ENCODE peak calls at places on chromosomes 5 and 9, in nine cellular contexts. One of them, this sample, is unnamed.

GRCh38 chr5:147613359-147613758 is 103.5 kb upstream of the DPYSL3 start:
- DNase-seq in stimulated activated CD4-positive, alpha-beta T cell treated with anti-CD3 and anti-CD28 coated beads, TNF-alpha, amount 100 ng/mL, for 1 hour: no peak
- DNase-seq in activated effector memory CD4-positive, alpha-beta T cell treated with Interleukin-2 at 50 U/mL for 16 hours: no peak
- DNase-seq in occipital lobe: no peak
- DNase-seq in T-helper 2 cell: no peak
- DNase-seq in natural killer cell: no peak
- DNase-seq in activated T-helper 1 cell treated with anti-CD3 and anti-CD28 coated beads, Interleukin-2, amount 50 U/mL, for 16 hours: no peak
- DNase-seq in aorta: no peak
- DNase-seq in progenitor cell of endocrine pancreas: no peak
- DNase-seq in this sample: peak; percentile 67

GRCh38 chr5:135400866-135401265 is 1.8 kb upstream of the MACROH2A1 start:
- DNase-seq in stimulated activated CD4-positive, alpha-beta T cell treated with anti-CD3 and anti-CD28 coated beads, TNF-alpha, amount 100 ng/mL, for 1 hour: no peak
- DNase-seq in activated effector memory CD4-positive, alpha-beta T cell treated with Interleukin-2 at 50 U/mL for 16 hours: no peak
- DNase-seq in occipital lobe: no peak
- DNase-seq in T-helper 2 cell: no peak
- DNase-seq in natural killer cell: no peak
- DNase-seq in activated T-helper 1 cell treated with anti-CD3 and anti-CD28 coated beads, Interleukin-2, amount 50 U/mL, for 16 hours: no peak
- DNase-seq in aorta: no peak
- DNase-seq in progenitor cell of endocrine pancreas: no peak
- DNase-seq in this sample: no peak

GRCh38 chr5:64147849-64148441 is 17.7 kb upstream of the RNF180 start:
- DNase-seq in stimulated activated CD4-positive, alpha-beta T cell treated with anti-CD3 and anti-CD28 coated beads, TNF-alpha, amount 100 ng/mL, for 1 hour: no peak
- DNase-seq in activated effector memory CD4-positive, alpha-beta T cell treated with Interleukin-2 at 50 U/mL for 16 hours: no peak
- DNase-seq in occipital lobe: peak; percentile 6
- DNase-seq in T-helper 2 cell: no peak
- DNase-seq in natural killer cell: no peak
- DNase-seq in activated T-helper 1 cell treated with anti-CD3 and anti-CD28 coated beads, Interleukin-2, amount 50 U/mL, for 16 hours: no peak
- DNase-seq in aorta: peak; percentile 90
- DNase-seq in progenitor cell of endocrine pancreas: peak; percentile 39
- DNase-seq in this sample: peak; percentile 81

GRCh38 chr5:161846731-161847130 is 1.2 kb upstream of the GABRA1 start:
- DNase-seq in stimulated activated CD4-positive, alpha-beta T cell treated with anti-CD3 and anti-CD28 coated beads, TNF-alpha, amount 100 ng/mL, for 1 hour: no peak
- DNase-seq in activated effector memory CD4-positive, alpha-beta T cell treated with Interleukin-2 at 50 U/mL for 16 hours: no peak
- DNase-seq in occipital lobe: no peak
- DNase-seq in T-helper 2 cell: no peak
- DNase-seq in natural killer cell: no peak
- DNase-seq in activated T-helper 1 cell treated with anti-CD3 and anti-CD28 coated beads, Interleukin-2, amount 50 U/mL, for 16 hours: no peak
- DNase-seq in aorta: no peak
- DNase-seq in progenitor cell of endocrine pancreas: peak; percentile 49
- DNase-seq in this sample: no peak

GRCh38 chr5:32778403-32778802 is 67.3 kb downstream of the NPR3 start:
- DNase-seq in stimulated activated CD4-positive, alpha-beta T cell treated with anti-CD3 and anti-CD28 coated beads, TNF-alpha, amount 100 ng/mL, for 1 hour: no peak
- DNase-seq in activated effector memory CD4-positive, alpha-beta T cell treated with Interleukin-2 at 50 U/mL for 16 hours: no peak
- DNase-seq in occipital lobe: no peak
- DNase-seq in T-helper 2 cell: no peak
- DNase-seq in natural killer cell: no peak
- DNase-seq in activated T-helper 1 cell treated with anti-CD3 and anti-CD28 coated beads, Interleukin-2, amount 50 U/mL, for 16 hours: no peak
- DNase-seq in aorta: no peak
- DNase-seq in progenitor cell of endocrine pancreas: no peak
- DNase-seq in this sample: no peak

GRCh38 chr9:136942112-136942880 is 2.2 kb downstream of the FBXW5 start:
- DNase-seq in stimulated activated CD4-positive, alpha-beta T cell treated with anti-CD3 and anti-CD28 coated beads, TNF-alpha, amount 100 ng/mL, for 1 hour: no peak
- DNase-seq in activated effector memory CD4-positive, alpha-beta T cell treated with Interleukin-2 at 50 U/mL for 16 hours: no peak
- DNase-seq in occipital lobe: no peak
- DNase-seq in T-helper 2 cell: no peak
- DNase-seq in natural killer cell: no peak
- DNase-seq in activated T-helper 1 cell treated with anti-CD3 and anti-CD28 coated beads, Interleukin-2, amount 50 U/mL, for 16 hours: no peak
- DNase-seq in aorta: peak; percentile 74
- DNase-seq in progenitor cell of endocrine pancreas: no peak
- DNase-seq in this sample: no peak

GRCh38 chr9:114050646-114051045 is 27.5 kb downstream of the AMBP start:
- DNase-seq in stimulated activated CD4-positive, alpha-beta T cell treated with anti-CD3 and anti-CD28 coated beads, TNF-alpha, amount 100 ng/mL, for 1 hour: no peak
- DNase-seq in activated effector memory CD4-positive, alpha-beta T cell treated with Interleukin-2 at 50 U/mL for 16 hours: no peak
- DNase-seq in occipital lobe: no peak
- DNase-seq in T-helper 2 cell: no peak
- DNase-seq in natural killer cell: no peak
- DNase-seq in activated T-helper 1 cell treated with anti-CD3 and anti-CD28 coated beads, Interleukin-2, amount 50 U/mL, for 16 hours: no peak
- DNase-seq in aorta: no peak
- DNase-seq in progenitor cell of endocrine pancreas: no peak
- DNase-seq in this sample: no peak

GRCh38 chr9:36946653-36947052 is 87.4 kb downstream of the PAX5 start:
- DNase-seq in stimulated activated CD4-positive, alpha-beta T cell treated with anti-CD3 and anti-CD28 coated beads, TNF-alpha, amount 100 ng/mL, for 1 hour: no peak
- DNase-seq in activated effector memory CD4-positive, alpha-beta T cell treated with Interleukin-2 at 50 U/mL for 16 hours: no peak
- DNase-seq in occipital lobe: no peak
- DNase-seq in T-helper 2 cell: no peak
- DNase-seq in natural killer cell: no peak
- DNase-seq in activated T-helper 1 cell treated with anti-CD3 and anti-CD28 coated beads, Interleukin-2, amount 50 U/mL, for 16 hours: no peak
- DNase-seq in aorta: no peak
- DNase-seq in progenitor cell of endocrine pancreas: no peak
- DNase-seq in this sample: no peak

GRCh38 chr9:105063665-105064247 is 135.8 kb upstream of the ABCA1 start:
- DNase-seq in stimulated activated CD4-positive, alpha-beta T cell treated with anti-CD3 and anti-CD28 coated beads, TNF-alpha, amount 100 ng/mL, for 1 hour: no peak
- DNase-seq in activated effector memory CD4-positive, alpha-beta T cell treated with Interleukin-2 at 50 U/mL for 16 hours: no peak
- DNase-seq in occipital lobe: no peak
- DNase-seq in T-helper 2 cell: no peak
- DNase-seq in natural killer cell: no peak
- DNase-seq in activated T-helper 1 cell treated with anti-CD3 and anti-CD28 coated beads, Interleukin-2, amount 50 U/mL, for 16 hours: no peak
- DNase-seq in aorta: no peak
- DNase-seq in progenitor cell of endocrine pancreas: no peak
- DNase-seq in this sample: peak; percentile 85

GRCh38 chr9:78298046-78298511 is 1.2 kb downstream of the PSAT1 start:
- DNase-seq in stimulated activated CD4-positive, alpha-beta T cell treated with anti-CD3 and anti-CD28 coated beads, TNF-alpha, amount 100 ng/mL, for 1 hour: no peak
- DNase-seq in activated effector memory CD4-positive, alpha-beta T cell treated with Interleukin-2 at 50 U/mL for 16 hours: no peak
- DNase-seq in occipital lobe: peak; percentile 49
- DNase-seq in T-helper 2 cell: no peak
- DNase-seq in natural killer cell: no peak
- DNase-seq in activated T-helper 1 cell treated with anti-CD3 and anti-CD28 coated beads, Interleukin-2, amount 50 U/mL, for 16 hours: no peak
- DNase-seq in aorta: no peak
- DNase-seq in progenitor cell of endocrine pancreas: no peak
- DNase-seq in this sample: peak; percentile 51

GRCh38 chr5:144179226-144179625 is 8.6 kb downstream of the KCTD16 start:
- DNase-seq in stimulated activated CD4-positive, alpha-beta T cell treated with anti-CD3 and anti-CD28 coated beads, TNF-alpha, amount 100 ng/mL, for 1 hour: no peak
- DNase-seq in activated effector memory CD4-positive, alpha-beta T cell treated with Interleukin-2 at 50 U/mL for 16 hours: no peak
- DNase-seq in occipital lobe: no peak
- DNase-seq in T-helper 2 cell: no peak
- DNase-seq in natural killer cell: no peak
- DNase-seq in activated T-helper 1 cell treated with anti-CD3 and anti-CD28 coated beads, Interleukin-2, amount 50 U/mL, for 16 hours: no peak
- DNase-seq in aorta: no peak
- DNase-seq in progenitor cell of endocrine pancreas: no peak
- DNase-seq in this sample: no peak

GRCh38 chr5:43631182-43631910 is 28.4 kb downstream of the NNT start:
- DNase-seq in stimulated activated CD4-positive, alpha-beta T cell treated with anti-CD3 and anti-CD28 coated beads, TNF-alpha, amount 100 ng/mL, for 1 hour: no peak
- DNase-seq in activated effector memory CD4-positive, alpha-beta T cell treated with Interleukin-2 at 50 U/mL for 16 hours: peak; percentile 1
- DNase-seq in occipital lobe: peak; percentile 16
- DNase-seq in T-helper 2 cell: no peak
- DNase-seq in natural killer cell: peak; percentile 17
- DNase-seq in activated T-helper 1 cell treated with anti-CD3 and anti-CD28 coated beads, Interleukin-2, amount 50 U/mL, for 16 hours: no peak
- DNase-seq in aorta: no peak
- DNase-seq in progenitor cell of endocrine pancreas: no peak
- DNase-seq in this sample: peak; percentile 96

GRCh38 chr5:15044521-15044920 is 172.9 kb upstream of the ANKH start:
- DNase-seq in stimulated activated CD4-positive, alpha-beta T cell treated with anti-CD3 and anti-CD28 coated beads, TNF-alpha, amount 100 ng/mL, for 1 hour: no peak
- DNase-seq in activated effector memory CD4-positive, alpha-beta T cell treated with Interleukin-2 at 50 U/mL for 16 hours: no peak
- DNase-seq in occipital lobe: no peak
- DNase-seq in T-helper 2 cell: no peak
- DNase-seq in natural killer cell: no peak
- DNase-seq in activated T-helper 1 cell treated with anti-CD3 and anti-CD28 coated beads, Interleukin-2, amount 50 U/mL, for 16 hours: no peak
- DNase-seq in aorta: no peak
- DNase-seq in progenitor cell of endocrine pancreas: no peak
- DNase-seq in this sample: no peak

GRCh38 chr9:105359899-105360298 is 87.9 kb upstream of the FSD1L start:
- DNase-seq in stimulated activated CD4-positive, alpha-beta T cell treated with anti-CD3 and anti-CD28 coated beads, TNF-alpha, amount 100 ng/mL, for 1 hour: no peak
- DNase-seq in activated effector memory CD4-positive, alpha-beta T cell treated with Interleukin-2 at 50 U/mL for 16 hours: no peak
- DNase-seq in occipital lobe: no peak
- DNase-seq in T-helper 2 cell: no peak
- DNase-seq in natural killer cell: no peak
- DNase-seq in activated T-helper 1 cell treated with anti-CD3 and anti-CD28 coated beads, Interleukin-2, amount 50 U/mL, for 16 hours: no peak
- DNase-seq in aorta: no peak
- DNase-seq in progenitor cell of endocrine pancreas: no peak
- DNase-seq in this sample: no peak

GRCh38 chr5:107248065-107248695 is 422.6 kb downstream of the EFNA5 start:
- DNase-seq in stimulated activated CD4-positive, alpha-beta T cell treated with anti-CD3 and anti-CD28 coated beads, TNF-alpha, amount 100 ng/mL, for 1 hour: no peak
- DNase-seq in activated effector memory CD4-positive, alpha-beta T cell treated with Interleukin-2 at 50 U/mL for 16 hours: no peak
- DNase-seq in occipital lobe: no peak
- DNase-seq in T-helper 2 cell: no peak
- DNase-seq in natural killer cell: peak; percentile 29
- DNase-seq in activated T-helper 1 cell treated with anti-CD3 and anti-CD28 coated beads, Interleukin-2, amount 50 U/mL, for 16 hours: no peak
- DNase-seq in aorta: no peak
- DNase-seq in progenitor cell of endocrine pancreas: peak; percentile 32
- DNase-seq in this sample: peak; percentile 59

GRCh38 chr5:119411935-119412623 is 40.2 kb upstream of the HSD17B4 start:
- DNase-seq in stimulated activated CD4-positive, alpha-beta T cell treated with anti-CD3 and anti-CD28 coated beads, TNF-alpha, amount 100 ng/mL, for 1 hour: peak; percentile 16
- DNase-seq in activated effector memory CD4-positive, alpha-beta T cell treated with Interleukin-2 at 50 U/mL for 16 hours: no peak
- DNase-seq in occipital lobe: peak; percentile 35
- DNase-seq in T-helper 2 cell: no peak
- DNase-seq in natural killer cell: peak; percentile 21
- DNase-seq in activated T-helper 1 cell treated with anti-CD3 and anti-CD28 coated beads, Interleukin-2, amount 50 U/mL, for 16 hours: no peak
- DNase-seq in aorta: peak; percentile 78
- DNase-seq in progenitor cell of endocrine pancreas: peak; percentile 24
- DNase-seq in this sample: peak; percentile 89

This sample was measured in adipocyte.